ENCODE peak calls at places on chromosomes 12 and 14, in ten cellular contexts. Y is A549, C is left ventricle myocardium inferior, J is neural progenitor cell, I is fibroblast of lung, M is HCT116, L is psoas muscle, D is A673, U is body of pancreas, O is iPS DF 6.9. Q is an unnamed sample.

GRCh38 chr14:74838141-74838540 is 37.8 kb downstream of the PROX2 start:
- DNase-seq in M (no peak), U (no peak), D (no peak), O (no peak), Y (no peak), C (no peak), I (no peak), L (no peak), J (no peak), Q (no peak)

GRCh38 chr12:131827961-131828534 is at the start of gene MMP17:
- DNase-seq in M (no peak), D (peak; percentile 82), C (peak; percentile 61), U (peak; percentile 47), Y (peak; percentile 56), O (no peak), I (peak; percentile 62), L (peak; percentile 79), J (peak; percentile 94), Q (peak; percentile 91)

GRCh38 chr14:22088614-22089359 is 415.2 kb upstream of the OR4E1 start:
- DNase-seq in J (no peak), L (no peak), C (no peak), M (no peak), O (no peak), D (no peak), Y (no peak), U (no peak), I (peak; percentile 51), Q (no peak)

GRCh38 chr14:50944647-50945413 is 547 bp upstream of the PYGL start:
- DNase-seq in I (peak; percentile 33), D (peak; percentile 56), J (no peak), L (peak; percentile 68), M (peak; percentile 48), C (peak; percentile 52), Y (peak; percentile 63), O (no peak), U (peak; percentile 42), Q (peak; percentile 17)

GRCh38 chr14:58426819-58427288 is 477 bp downstream of the TIMM9 start:
- DNase-seq in U (peak; percentile 58), M (no peak), I (peak; percentile 84), C (peak; percentile 57), O (no peak), D (peak; percentile 73), J (peak; percentile 85), L (peak; percentile 83), Y (peak; percentile 56), Q (peak; percentile 77)

GRCh38 chr12:4116251-4117111 is 157.1 kb upstream of the CCND2 start:
- DNase-seq in L (no peak), Y (no peak), M (no peak), J (peak; percentile 13), U (no peak), O (no peak), I (peak; percentile 74), D (no peak), C (no peak), Q (peak; percentile 77)

GRCh38 chr12:57377103-57377840 is 53.6 kb downstream of the R3HDM2 start:
- DNase-seq in U (no peak), Y (no peak), J (no peak), I (no peak), O (no peak), C (no peak), L (no peak), D (no peak), M (no peak), Q (no peak)

GRCh38 chr12:92968201-92968813 is 39.2 kb upstream of the EEA1 start:
- DNase-seq in M (no peak), C (no peak), U (no peak), Y (no peak), L (no peak), I (peak; percentile 22), J (no peak), D (peak; percentile 89), O (no peak), Q (no peak)

GRCh38 chr14:50095895-50096294 is 20.5 kb downstream of the VCPKMT start:
- DNase-seq in Y (no peak), M (no peak), D (no peak), U (no peak), I (no peak), C (no peak), J (no peak), L (no peak), O (no peak), Q (no peak)

GRCh38 chr14:84750763-84751554 is 779.0 kb upstream of the FLRT2 start:
- DNase-seq in O (no peak), U (no peak), M (no peak), D (no peak), Y (no peak), J (no peak), I (peak; percentile 27), C (no peak), L (no peak), Q (peak; percentile 70)

GRCh38 chr14:48955857-48956256 is 630.3 kb downstream of the RPS29 start:
- DNase-seq in I (no peak), U (no peak), Y (no peak), M (no peak), O (no peak), D (no peak), L (no peak), J (no peak), C (no peak), Q (no peak)
- H3K4me1 ChIP-seq in I (no peaks in the 10 kb centered on the region), U (no peaks in the 10 kb centered on the region), Y (no peaks in the 10 kb centered on the region), M (no peaks in the 10 kb centered on the region), O (no peaks in the 10 kb centered on the region), D (no peaks in the 10 kb centered on the region), L (no peaks in the 10 kb centered on the region), J (no peaks in the 10 kb centered on the region), C (no peaks in the 10 kb centered on the region), Q (peaks cover 5% of the 10 kb centered on the region)

GRCh38 chr12:116125981-116126566 is 151.4 kb downstream of the MED13L start:
- DNase-seq in O (no peak), M (no peak), D (no peak), L (no peak), U (no peak), J (peak; percentile 24), C (no peak), Y (no peak), I (peak; percentile 42), Q (peak; percentile 50)
- H3K4me1 ChIP-seq in O (peaks cover 4% of the 10 kb centered on the region), M (peaks cover 41% of the 10 kb centered on the region), D (peaks cover 75% of the 10 kb centered on the region), L (peaks cover 91% of the 10 kb centered on the region), U (peaks cover 61% of the 10 kb centered on the region), J (peaks cover 41% of the 10 kb centered on the region), C (peaks cover 91% of the 10 kb centered on the region), Y (peaks cover 82% of the 10 kb centered on the region), I (peaks cover 12% of the 10 kb centered on the region), Q (peaks cover 83% of the 10 kb centered on the region)

DNA sequence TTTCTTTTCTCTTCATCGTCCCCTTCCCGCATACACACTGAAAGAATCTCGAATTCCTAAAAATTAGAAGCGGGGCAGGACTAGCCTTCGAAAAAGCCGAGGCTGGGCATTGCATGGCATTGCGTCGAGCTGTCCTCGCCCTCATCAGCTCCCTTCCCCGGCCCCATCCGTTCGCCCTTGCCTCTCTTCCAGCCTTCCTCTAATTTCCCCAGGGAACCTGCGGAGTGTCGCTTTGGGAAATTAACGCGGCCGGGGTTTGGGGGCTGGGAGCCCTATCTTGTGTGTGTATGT is 1.1 kb downstream of the PTMS start:
- DNase-seq in J (no peak), M (no peak), U (no peak), Y (no peak), I (no peak), D (peak; percentile 57), L (no peak), C (no peak), O (no peak), Q (peak; percentile 77)
- H3K4me1 ChIP-seq in J (peaks cover 52% of the 10 kb centered on the region), M (peaks cover 78% of the 10 kb centered on the region), U (peaks cover 48% of the 10 kb centered on the region), Y (peaks cover 68% of the 10 kb centered on the region), I (peaks cover 27% of the 10 kb centered on the region), D (peaks cover 40% of the 10 kb centered on the region), L (peaks cover 26% of the 10 kb centered on the region), C (peaks cover 70% of the 10 kb centered on the region), O (peaks cover 15% of the 10 kb centered on the region), Q (peaks cover 32% of the 10 kb centered on the region)

DNA sequence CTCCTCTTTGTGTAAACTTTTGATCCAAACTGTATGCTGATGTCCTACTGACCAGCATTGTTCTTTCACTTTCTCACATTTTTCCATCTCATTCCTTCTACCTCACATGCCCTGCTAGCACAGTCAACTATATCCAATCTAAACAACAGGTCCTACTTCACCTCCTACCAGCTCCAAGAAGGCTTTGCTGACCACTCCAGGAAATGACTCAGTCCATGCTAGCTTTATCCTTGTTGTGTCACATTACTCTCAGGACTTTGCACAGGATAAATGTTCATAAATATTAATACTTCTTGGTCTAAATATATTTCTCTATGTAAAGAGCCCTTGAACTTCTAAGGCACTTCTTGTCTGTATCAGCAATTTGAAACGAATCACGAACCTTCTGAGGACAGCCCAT is 64.9 kb upstream of the PCED1B start:
- DNase-seq in M (no peak), U (no peak), Y (no peak), C (no peak), L (no peak), D (no peak), J (no peak), I (peak; percentile 63), O (no peak), Q (peak; percentile 55)
- H3K4me1 ChIP-seq in M (peaks cover 18% of the 10 kb centered on the region), U (no peaks in the 10 kb centered on the region), Y (peaks cover 27% of the 10 kb centered on the region), C (no peaks in the 10 kb centered on the region), L (no peaks in the 10 kb centered on the region), D (no peaks in the 10 kb centered on the region), J (no peaks in the 10 kb centered on the region), I (peaks cover 9% of the 10 kb centered on the region), O (no peaks in the 10 kb centered on the region), Q (peaks cover 6% of the 10 kb centered on the region)

DNA sequence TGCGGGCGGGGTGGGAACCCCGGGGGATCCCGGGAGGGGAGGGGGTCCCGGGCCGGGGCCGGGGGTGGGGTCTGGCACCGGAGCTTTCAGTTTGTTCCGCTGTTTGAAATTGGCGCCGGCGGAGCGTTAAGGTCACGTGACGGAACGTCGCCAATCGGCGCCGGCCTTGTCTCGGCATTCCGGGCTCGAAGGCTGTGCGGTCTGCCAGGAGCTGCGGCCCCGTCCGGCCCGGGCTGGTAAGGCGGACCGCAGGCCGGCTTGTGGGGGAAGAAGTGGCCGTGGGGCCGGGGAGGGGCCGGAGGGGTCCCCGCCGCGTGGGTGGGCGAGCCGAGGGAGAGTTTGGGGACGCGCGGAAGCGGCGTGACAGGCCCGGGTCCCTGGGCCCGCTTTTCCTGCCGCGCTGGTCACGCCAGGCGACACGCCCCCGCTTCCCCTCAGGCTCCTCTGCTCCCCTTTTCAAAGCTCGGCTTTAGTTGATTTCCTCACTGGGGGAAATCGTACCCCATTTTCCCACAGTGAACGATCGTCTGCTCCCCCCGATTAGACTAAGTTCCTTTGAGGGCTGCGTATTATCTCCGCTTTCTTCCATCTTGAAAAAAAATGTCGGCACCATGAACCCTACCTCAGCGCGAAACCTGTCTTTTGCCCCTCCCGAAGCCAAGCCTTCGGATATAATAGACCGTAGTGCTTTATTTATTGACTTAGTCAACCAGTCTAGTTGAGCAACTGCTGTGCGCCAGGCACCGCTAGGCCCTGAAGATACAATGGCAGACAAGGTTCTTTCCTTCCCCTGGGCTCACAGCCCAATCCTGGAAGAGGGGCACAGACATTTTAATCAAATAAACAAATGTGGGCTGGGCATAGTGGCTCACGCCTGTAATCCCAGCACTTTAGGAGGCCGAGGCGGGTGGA is at the start of the genes FOXM1 and RHNO1:
- DNase-seq in I (peak; percentile 88), M (peak; percentile 60), Y (peak; percentile 95), U (peak; percentile 90), O (peak; percentile 72), J (peak; percentile 96), D (peak; percentile 93), L (peak; percentile 96), C (peak; percentile 89), Q (peak; percentile 97)
- H3K4me1 ChIP-seq in I (peaks cover 6% of the 10 kb centered on the region), M (peaks cover 20% of the 10 kb centered on the region), Y (peaks cover 12% of the 10 kb centered on the region), U (peaks cover 14% of the 10 kb centered on the region), O (no peaks in the 10 kb centered on the region), J (peaks cover 26% of the 10 kb centered on the region), D (no peaks in the 10 kb centered on the region), L (peaks cover 11% of the 10 kb centered on the region), C (peaks cover 23% of the 10 kb centered on the region), Q (peaks cover 18% of the 10 kb centered on the region)

Q was measured in adipocyte.